ENCODE peak calls at places on chromosome 17, in eight cellular contexts. C, P, V, F, J, U, A and N are unnamed samples.

GRCh38 chr17:75242461-75243042 is 18.9 kb downstream of the GGA3 start:
- DNase-seq in U (no peak), A (no peak), J (no peak), P (no peak), C (no peak), F (no peak), V (no peak), N (no peak)

GRCh38 chr17:80970044-80970761 is 21.4 kb upstream of the CHMP6 start:
- DNase-seq in V (peak), C (peak), J (peak), U (peak), A (no peak), F (peak), P (peak), N (no peak)

GRCh38 chr17:27457731-27458523 is 1.7 kb downstream of the KSR1 start:
- DNase-seq in V (peak), C (peak), A (no peak), J (peak), F (no peak), P (peak), U (no peak), N (no peak)

GRCh38 chr17:47719411-47720152 is 13.5 kb upstream of the TBX21 start:
- DNase-seq in J (no peak), A (peak), U (no peak), P (peak), V (no peak), C (peak), F (no peak), N (no peak)

GRCh38 chr17:35315283-35315682 is 58.1 kb downstream of the SLFN11 start:
- DNase-seq in A (peak), V (no peak), J (no peak), P (no peak), F (peak), U (no peak), C (peak), N (no peak)

GRCh38 chr17:18966831-18967624 is 15.1 kb downstream of the SLC5A10 start:
- DNase-seq in P (no peak), U (peak), J (peak), A (no peak), F (no peak), V (peak), C (peak), N (no peak)

GRCh38 chr17:35449371-35449931 is 885 bp upstream of the SLFN13 start:
- DNase-seq in A (no peak), J (peak), F (no peak), V (peak), C (peak), P (peak), U (peak), N (no peak)

GRCh38 chr17:6853764-6854442 is 22.4 kb upstream of the TEKT1 start:
- DNase-seq in U (no peak), C (peak), A (peak), F (no peak), V (peak), P (no peak), J (peak), N (no peak)

GRCh38 chr17:74280093-74280513 is 6.1 kb downstream of the DNAI2 start:
- DNase-seq in F (no peak), J (no peak), P (peak), C (no peak), U (no peak), A (no peak), V (no peak), N (no peak)

GRCh38 chr17:78525511-78526160 is 51.6 kb downstream of the DNAH17 start:
- DNase-seq in F (no peak), U (no peak), C (no peak), J (no peak), V (no peak), P (no peak), A (no peak), N (no peak)

GRCh38 chr17:81246343-81246670 is 7.2 kb downstream of the NDUFAF8 start:
- DNase-seq in C (no peak), J (no peak), V (no peak), A (no peak), P (no peak), F (peak), U (no peak), N (no peak)

GRCh38 chr17:66255527-66255971 is 26.3 kb upstream of the APOH start:
- DNase-seq in U (no peak), F (no peak), V (no peak), J (no peak), P (no peak), C (no peak), A (no peak), N (no peak)

GRCh38 chr17:15007001-15007400 is 258.1 kb downstream of the PMP22 start:
- DNase-seq in U (no peak), J (no peak), C (no peak), A (no peak), V (no peak), F (no peak), P (no peak), N (no peak)

GRCh38 chr17:63071797-63072196 is 105.8 kb downstream of the TANC2 start:
- DNase-seq in A (peak), J (no peak), F (no peak), V (no peak), P (no peak), U (no peak), C (no peak), N (no peak)

GRCh38 chr17:10613775-10614513 is 43.2 kb downstream of the MYH3 start:
- DNase-seq in V (no peak), A (no peak), U (no peak), J (no peak), C (no peak), P (no peak), F (peak), N (no peak)

GRCh38 chr17:82204831-82205719 is 7.6 kb downstream of the CCDC57 start:
- DNase-seq in C (peak), V (no peak), J (no peak), A (peak), F (no peak), P (no peak), U (no peak), N (no peak)

GRCh38 chr17:1298616-1299015 is 19.2 kb downstream of the TRARG1 start:
- DNase-seq in A (no peak), C (peak), F (no peak), V (peak), J (peak), P (no peak), U (no peak), N (peak)

GRCh38 chr17:79790805-79791353 is 6.0 kb downstream of the CBX8 start:
- DNase-seq in C (no peak), V (no peak), A (no peak), F (no peak), P (no peak), U (no peak), J (no peak), N (no peak)

GRCh38 chr17:28173801-28174200 is 131.3 kb downstream of the NLK start:
- DNase-seq in C (peak), J (no peak), U (no peak), P (no peak), V (no peak), A (no peak), F (no peak), N (no peak)

GRCh38 chr17:20091161-20092029 is 82.2 kb downstream of the SPECC1 start:
- DNase-seq in C (peak), U (no peak), J (no peak), V (no peak), F (no peak), A (no peak), P (no peak), N (no peak)

GRCh38 chr17:46139365-46140210 is 53.6 kb downstream of the KANSL1 start:
- DNase-seq in V (no peak), A (no peak), F (no peak), C (no peak), J (no peak), U (no peak), P (peak), N (no peak)

GRCh38 chr17:81052199-81052997 is 17.4 kb downstream of the BAIAP2 start:
- DNase-seq in A (no peak), C (no peak), J (no peak), P (no peak), V (no peak), U (no peak), F (peak), N (no peak)

GRCh38 chr17:57517216-57517518 is 227.9 kb downstream of the CCDC182 start:
- DNase-seq in V (no peak), U (no peak), F (no peak), A (no peak), J (peak), P (no peak), C (no peak), N (no peak)

GRCh38 chr17:82815790-82816305 is 24.0 kb downstream of the ZNF750 start:
- DNase-seq in A (no peak), V (no peak), C (no peak), J (no peak), P (no peak), F (no peak), U (no peak), N (no peak)

GRCh38 chr17:65742433-65743312 is 181.2 kb upstream of the AXIN2 start:
- DNase-seq in P (no peak), U (no peak), A (peak), C (peak), J (peak), V (no peak), F (no peak), N (no peak)

GRCh38 chr17:28416703-28417311 is 10.8 kb upstream of the SLC46A1 start:
- DNase-seq in C (peak), U (peak), F (no peak), J (peak), A (peak), P (peak), V (peak), N (peak)

GRCh38 chr17:15973834-15974233 is 25.7 kb downstream of the ZSWIM7 start:
- DNase-seq in V (no peak), A (no peak), U (no peak), P (no peak), C (no peak), F (no peak), J (no peak), N (no peak)

GRCh38 chr17:19641687-19642372 is 6.7 kb upstream of the ALDH3A2 start:
- DNase-seq in A (peak), P (no peak), F (no peak), C (no peak), U (no peak), V (no peak), J (no peak), N (no peak)

GRCh38 chr17:18235743-18236256 is 10.4 kb downstream of the LLGL1 start:
- DNase-seq in U (no peak), A (peak), C (peak), V (no peak), P (no peak), J (no peak), F (no peak), N (no peak)

GRCh38 chr17:43880420-43880991 is 26.8 kb downstream of the MPP2 start:
- DNase-seq in F (peak), C (peak), A (peak), J (peak), U (peak), P (peak), V (peak), N (no peak)

GRCh38 chr17:59950049-59950448 is 14.5 kb downstream of the RNFT1 start:
- DNase-seq in C (no peak), V (no peak), U (no peak), J (no peak), P (no peak), F (no peak), A (no peak), N (no peak)
- TF ChIP-seq CTCF in C (no peak), V (no peak), U (no peak), J (no peak), P (no peak), F (no peak), A (no peak), N (no peak)

GRCh38 chr17:17204635-17205231 is 1.4 kb downstream of the PLD6 start:
- DNase-seq in C (no peak), P (no peak), F (no peak), J (no peak), A (no peak), V (no peak), U (no peak), N (no peak)

GRCh38 chr17:17208013-17208412 is 1.9 kb upstream of the PLD6 start:
- DNase-seq in V (no peak), C (no peak), F (no peak), U (no peak), A (no peak), P (no peak), J (no peak), N (no peak)

GRCh38 chr17:17206913-17207368 is 808 bp upstream of the PLD6 start:
- DNase-seq in C (no peak), A (no peak), V (no peak), J (no peak), P (no peak), U (no peak), F (no peak), N (no peak)

GRCh38 chr17:17205368-17206148 is 575 bp downstream of the PLD6 start:
- DNase-seq in J (no peak), P (peak), U (peak), V (peak), C (peak), F (peak), A (peak), N (no peak)

GRCh38 chr17:17206149-17206912 is at the start of gene PLD6:
- DNase-seq in V (peak), P (peak), J (no peak), A (peak), F (peak), C (peak), U (peak), N (no peak)
- TF ChIP-seq CTCF in V (peak), P (no peak), J (no peak), A (no peak), F (no peak), C (no peak), U (no peak), N (no peak)

DNA sequence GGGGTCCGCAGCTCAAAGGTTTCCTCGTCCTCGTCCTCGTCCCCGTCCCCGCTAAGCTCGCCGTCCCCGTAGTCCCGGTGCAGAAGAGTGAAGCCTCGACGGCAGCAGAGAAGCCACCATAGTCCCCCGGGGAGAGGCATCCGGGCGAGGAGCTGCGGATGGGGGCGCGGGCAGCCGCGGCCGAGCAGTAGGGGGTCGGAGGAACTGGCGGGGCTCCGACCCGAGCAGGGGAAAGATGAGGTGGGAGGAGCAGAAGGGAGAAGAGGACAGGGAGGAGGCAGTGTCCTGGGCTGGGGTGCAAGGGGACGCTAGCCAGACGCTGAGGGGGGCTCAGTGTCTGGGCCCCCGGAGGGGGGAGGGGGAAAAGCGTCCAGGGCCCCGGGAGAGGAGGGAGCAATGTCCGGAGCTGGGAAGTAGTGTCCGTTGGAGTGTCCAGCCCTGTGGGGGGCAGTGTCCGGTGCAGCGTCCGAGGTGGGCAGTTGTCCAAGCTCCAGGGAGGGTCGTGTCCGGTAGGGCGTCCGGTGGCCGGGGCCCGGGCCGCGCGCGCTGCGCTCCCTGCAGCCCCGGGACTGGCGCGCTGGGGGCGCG is at the start of gene PLEKHH3:
- DNase-seq in V (no peak), U (no peak), F (no peak), A (peak), C (no peak), P (peak), J (peak), N (peak)
- TF ChIP-seq CTCF in V (peak), U (no peak), F (peak), A (peak), C (peak), P (no peak), J (peak), N (peak)

DNA sequence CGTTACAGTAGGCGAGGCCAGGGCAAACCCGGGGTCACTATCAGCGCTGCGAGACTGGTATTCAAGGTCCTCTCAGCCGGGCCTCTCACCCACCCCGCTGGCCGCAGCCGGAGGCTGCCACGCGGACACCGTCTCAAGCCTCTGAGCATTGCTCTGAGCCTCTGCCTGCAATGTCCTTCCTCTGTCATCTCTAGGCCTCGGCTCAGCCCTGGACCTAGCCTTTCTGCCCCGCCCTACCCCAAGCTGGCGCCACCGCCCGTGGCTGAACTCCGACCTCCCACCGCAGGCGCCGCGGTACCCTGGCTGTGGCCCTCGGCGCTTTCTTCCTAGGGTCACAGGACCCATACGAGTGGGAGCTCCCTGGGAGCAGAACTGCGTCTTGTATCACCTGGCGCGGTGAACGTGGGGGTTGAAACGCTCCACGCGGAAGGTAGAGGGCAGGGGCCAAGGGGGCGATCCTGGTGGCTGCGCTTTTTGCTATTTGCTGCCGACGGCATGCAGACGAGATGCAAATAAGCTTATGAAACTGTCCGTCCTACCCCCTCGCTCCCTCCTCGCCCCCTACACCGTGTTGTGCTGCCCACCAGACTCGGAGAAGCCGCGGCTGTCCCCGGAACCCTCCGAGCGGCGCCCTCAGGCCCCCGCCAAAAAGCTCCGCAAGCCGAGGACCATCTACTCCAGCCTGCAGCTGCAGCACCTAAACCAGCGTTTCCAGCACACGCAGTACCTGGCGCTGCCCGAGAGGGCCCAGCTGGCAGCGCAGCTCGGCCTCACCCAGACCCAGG is 3.7 kb downstream of the DLX4 start:
- DNase-seq in C (no peak), P (no peak), A (no peak), U (no peak), V (no peak), J (peak), F (no peak), N (no peak)
- TF ChIP-seq CTCF in C (no peak), P (no peak), A (no peak), U (no peak), V (no peak), J (no peak), F (no peak), N (peak)

DNA sequence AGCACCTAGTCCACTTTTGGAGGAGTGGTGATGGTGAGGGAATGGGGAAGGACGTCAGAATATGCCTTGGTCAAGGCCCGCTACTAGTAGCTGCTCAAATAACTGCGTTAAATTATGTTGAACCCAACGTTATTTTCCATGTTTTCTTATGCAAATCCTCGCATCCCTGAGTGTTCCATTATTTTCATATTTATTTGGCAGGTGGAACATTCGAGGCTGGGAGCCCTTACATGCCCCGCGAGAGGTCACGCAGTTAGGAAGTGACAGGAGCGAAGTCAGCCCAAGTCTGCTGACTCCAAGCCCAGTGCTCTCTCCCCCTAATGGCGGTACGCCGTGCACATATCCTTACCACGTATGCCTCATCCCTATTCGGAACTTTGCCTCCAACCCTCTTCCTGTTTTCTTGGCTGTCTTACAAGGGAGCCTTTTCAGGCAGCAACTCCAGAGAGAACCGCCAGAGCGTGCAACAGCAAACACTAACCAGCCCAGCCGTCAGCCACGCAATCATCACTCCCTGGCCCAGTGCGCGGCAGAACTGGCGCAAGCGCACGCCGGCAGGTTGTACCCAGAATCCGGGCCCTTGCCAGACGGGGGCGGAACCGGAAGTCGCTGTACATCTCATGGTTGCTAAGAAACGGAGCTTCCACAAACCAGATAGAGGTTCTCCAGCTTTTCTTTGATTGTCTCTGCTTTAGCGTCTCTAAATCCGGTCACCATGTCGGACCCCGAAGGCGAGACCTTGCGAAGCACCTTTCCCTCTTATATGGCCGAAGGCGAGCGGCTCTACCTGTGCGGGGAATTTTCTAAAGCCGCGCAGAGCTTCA is at the start of gene ODAD4:
- DNase-seq in V (peak), P (peak), U (peak), A (peak), F (peak), C (peak), J (peak), N (peak)
- TF ChIP-seq CTCF in V (peak), P (peak), U (peak), A (peak), F (peak), C (peak), J (peak), N (peak)

DNA sequence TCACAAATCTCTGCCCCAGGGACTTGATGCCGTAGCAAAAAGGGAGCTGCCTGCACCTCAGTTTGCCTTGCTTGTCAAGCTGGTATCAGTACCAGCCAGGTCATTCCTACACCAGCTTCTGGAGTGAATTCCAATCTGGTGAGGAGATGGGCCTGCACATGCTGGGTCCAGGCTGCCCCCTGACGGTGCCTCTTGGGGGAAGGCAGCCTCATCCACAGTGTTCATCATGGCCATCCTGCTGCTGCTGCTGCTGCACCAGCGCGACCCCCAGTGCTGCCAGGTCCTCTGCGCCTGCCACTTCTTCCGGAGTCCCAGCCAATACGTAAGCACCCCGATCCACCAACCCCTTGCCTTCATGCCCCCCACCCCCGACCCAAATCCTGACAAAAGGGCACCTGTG is 8.3 kb downstream of the MRPL27 start:
- DNase-seq in C (peak), V (no peak), J (peak), P (no peak), U (no peak), F (no peak), A (no peak), N (no peak)
- TF ChIP-seq CTCF in C (peak), V (no peak), J (peak), P (no peak), U (no peak), F (no peak), A (no peak), N (no peak)